ENCODE peak calls at places on chromosomes 16 and 17, in six cellular contexts. H is neural progenitor cell, B is HCT116, V is fibroblast of lung, O is GM23248, Z is K562. G is an unnamed sample. For H3K9me3, the result is how much of the 10 kb centered on the place peaks cover.

GRCh38 chr17:48719642-48720262 is 2.6 kb downstream of the PRAC1 start:
- DNase-seq in H (peak), B (no peak), V (peak), O (no peak), Z (no peak), G (peak)

GRCh38 chr16:50533317-50533716 is 14.9 kb upstream of the NKD1 start:
- DNase-seq in H (no peak), B (no peak), V (no peak), O (no peak), Z (no peak), G (no peak)

GRCh38 chr16:84069540-84069939 is 26.9 kb upstream of the SLC38A8 start:
- DNase-seq in H (no peak), B (no peak), V (no peak), O (no peak), Z (no peak), G (no peak)

GRCh38 chr16:54957403-54957802 is 26.7 kb downstream of the IRX5 start:
- DNase-seq in H (peak), B (peak), V (no peak), O (peak), Z (peak), G (peak)

GRCh38 chr17:4003501-4004421 is 39.5 kb upstream of the ATP2A3 start:
- DNase-seq in H (peak), B (no peak), V (no peak), O (peak), Z (no peak), G (no peak)

GRCh38 chr16:14389359-14389758 is 240.7 kb downstream of the PARN start:
- DNase-seq in H (no peak), B (no peak), V (no peak), O (no peak), Z (no peak), G (no peak)

GRCh38 chr17:14833201-14833773 is 431.8 kb downstream of the PMP22 start:
- DNase-seq in H (no peak), B (no peak), V (peak), O (peak), Z (no peak), G (no peak)

GRCh38 chr16:24538756-24539294 is 541 bp upstream of the RBBP6 start:
- DNase-seq in H (no peak), B (no peak), V (no peak), O (peak), Z (peak), G (peak)

GRCh38 chr17:4599505-4600281 is 15.4 kb downstream of the SMTNL2 start:
- DNase-seq in H (peak), B (no peak), V (peak), O (no peak), Z (peak), G (peak)

GRCh38 chr17:59627269-59627668 is 7.6 kb downstream of the CLTC start:
- DNase-seq in H (no peak), B (no peak), V (peak), O (peak), Z (no peak), G (no peak)

GRCh38 chr17:38702900-38703741 is 2.0 kb upstream of the MLLT6 start:
- DNase-seq in H (no peak), B (no peak), V (no peak), O (peak), Z (peak), G (peak)

GRCh38 chr17:1928976-1929375 is 96.2 kb downstream of the RTN4RL1 start:
- DNase-seq in H (peak), B (no peak), V (no peak), O (peak), Z (peak), G (no peak)

GRCh38 chr17:1934901-1935300 is 90.2 kb downstream of the RTN4RL1 start:
- DNase-seq in H (no peak), B (no peak), V (no peak), O (no peak), Z (no peak), G (no peak)

GRCh38 chr17:1933875-1934715 is 91.0 kb downstream of the RTN4RL1 start:
- DNase-seq in H (peak), B (no peak), V (no peak), O (no peak), Z (no peak), G (no peak)

GRCh38 chr17:1929896-1930750 is 95.0 kb downstream of the RTN4RL1 start:
- DNase-seq in H (peak), B (no peak), V (no peak), O (no peak), Z (no peak), G (no peak)

GRCh38 chr17:1931759-1932579 is 93.2 kb downstream of the RTN4RL1 start:
- DNase-seq in H (peak), B (no peak), V (peak), O (peak), Z (no peak), G (peak)
- TF ChIP-seq EZH2 in H (no peak), B (no peak), V (no peak), O (no peak), Z (no peak), G (no peak)

GRCh38 chr16:58506241-58507194 is 6.6 kb downstream of the NDRG4 start:
- DNase-seq in H (no peak), B (no peak), V (no peak), O (no peak), Z (no peak), G (no peak)
- H3K9me3 ChIP-seq in H (under half), B (under half), V (under half), O (under half), Z (under half), G (under half)

GRCh38 chr17:74737299-74738050 is 419 bp downstream of the RAB37 start:
- DNase-seq in H (peak), B (peak), V (no peak), O (peak), Z (no peak), G (peak)

GRCh38 chr17:74738051-74738996 is 1.3 kb downstream of the RAB37 start:
- DNase-seq in H (no peak), B (no peak), V (peak), O (no peak), Z (no peak), G (peak)

GRCh38 chr17:74734256-74734655 is 2.8 kb upstream of the RAB37 start:
- DNase-seq in H (no peak), B (no peak), V (no peak), O (no peak), Z (no peak), G (no peak)

GRCh38 chr17:74739227-74739831 is 2.3 kb downstream of the RAB37 start:
- DNase-seq in H (no peak), B (no peak), V (no peak), O (no peak), Z (no peak), G (no peak)

GRCh38 chr17:74736423-74737298 is at the start of gene RAB37:
- DNase-seq in H (peak), B (peak), V (no peak), O (peak), Z (no peak), G (no peak)
- TF ChIP-seq EZH2 in H (peak), B (no peak), V (no peak), O (no peak), Z (no peak), G (peak)

GRCh38 chr16:3389663-3390338 is 11.0 kb downstream of the ZSCAN32 start:
- DNase-seq in H (no peak), B (no peak), V (no peak), O (no peak), Z (peak), G (no peak)

GRCh38 chr16:3383045-3383448 is 17.8 kb downstream of the ZSCAN32 start:
- DNase-seq in H (no peak), B (no peak), V (no peak), O (peak), Z (no peak), G (no peak)

GRCh38 chr16:3388325-3388724 is 12.5 kb downstream of the ZSCAN32 start:
- DNase-seq in H (no peak), B (no peak), V (no peak), O (no peak), Z (peak), G (no peak)
- H3K9me3 ChIP-seq in H (under half), B (under half), V (under half), O (under half), Z (under half), G (under half)

GRCh38 chr16:1330931-1331711 is 2.3 kb upstream of the BAIAP3 start:
- DNase-seq in H (no peak), B (no peak), V (no peak), O (no peak), Z (no peak), G (no peak)

GRCh38 chr16:1333854-1334719 is 642 bp downstream of the BAIAP3 start:
- DNase-seq in H (peak), B (no peak), V (no peak), O (no peak), Z (peak), G (no peak)

GRCh38 chr16:1333149-1333812 is at the start of gene BAIAP3:
- DNase-seq in H (peak), B (no peak), V (no peak), O (peak), Z (peak), G (peak)

GRCh38 chr16:1331712-1332617 is 1.5 kb upstream of the BAIAP3 start:
- DNase-seq in H (peak), B (peak), V (peak), O (peak), Z (peak), G (peak)

GRCh38 chr16:1332618-1333148 is 762 bp upstream of the BAIAP3 start:
- DNase-seq in H (no peak), B (no peak), V (no peak), O (no peak), Z (no peak), G (no peak)
- TF ChIP-seq EZH2 in H (peak), B (no peak), V (peak), O (peak), Z (no peak), G (no peak)

GRCh38 chr16:31853300-31853699 is 20.3 kb upstream of the ZNF267 start:
- DNase-seq in H (no peak), B (no peak), V (no peak), O (no peak), Z (no peak), G (no peak)
- H3K9me3 ChIP-seq in H (under half), B (under half), V (under half), O (under half), Z (under half), G (under half)

GRCh38 chr17:68197997-68198930 is 49.6 kb upstream of the AMZ2 start:
- DNase-seq in H (peak), B (no peak), V (no peak), O (no peak), Z (no peak), G (peak)
- TF ChIP-seq EZH2 in H (peak), B (no peak), V (peak), O (no peak), Z (no peak), G (no peak)

GRCh38 chr16:853981-854807 is 53.7 kb upstream of the GNG13 start:
- DNase-seq in H (no peak), B (no peak), V (no peak), O (no peak), Z (no peak), G (no peak)

GRCh38 chr16:855471-855870 is 54.9 kb upstream of the GNG13 start:
- DNase-seq in H (no peak), B (no peak), V (no peak), O (no peak), Z (no peak), G (no peak)

GRCh38 chr16:856811-857210 is 56.3 kb upstream of the GNG13 start:
- DNase-seq in H (no peak), B (no peak), V (no peak), O (no peak), Z (no peak), G (no peak)

GRCh38 chr16:854808-855410 is 54.4 kb upstream of the GNG13 start:
- DNase-seq in H (no peak), B (no peak), V (no peak), O (no peak), Z (no peak), G (no peak)

GRCh38 chr16:856101-856500 is 55.6 kb upstream of the GNG13 start:
- DNase-seq in H (no peak), B (no peak), V (no peak), O (no peak), Z (no peak), G (no peak)
- H3K9me3 ChIP-seq in H (under half), B (under half), V (under half), O (under half), Z (under half), G (under half)